ENCODE peak calls at places on chromosome 22, in eight cellular contexts. Q is GM20000; H is GM19239; I is amniotic stem cell; L is amygdala; T is sigmoid colon; R is activated CD8-positive, alpha-beta T cell treated with anti-CD3 and anti-CD28 coated beads for 36 hours; V is epithelial cell of esophagus. M is an unnamed sample.

GRCh38 chr22:37563153-37564081 is 3.1 kb downstream of the CDC42EP1 start:
- DNase-seq in Q (no peak), H (no peak), I (peak), L (peak), T (peak), R (no peak), V (peak), M (no peak)

GRCh38 chr22:50314455-50315288 is 7.2 kb upstream of the PLXNB2 start:
- DNase-seq in Q (peak), H (peak), I (no peak), L (peak), T (no peak), R (peak), V (no peak), M (peak)

GRCh38 chr22:27851974-27852713 is 50.6 kb upstream of the MN1 start:
- DNase-seq in Q (no peak), H (no peak), I (no peak), L (no peak), T (peak), R (no peak), V (peak), M (no peak)

GRCh38 chr22:49617866-49618688 is 209.6 kb downstream of the BRD1 start:
- DNase-seq in Q (no peak), H (no peak), I (no peak), L (no peak), T (peak), R (no peak), V (no peak), M (no peak)

GRCh38 chr22:23553438-23553837 is 26.7 kb downstream of the IGLL1 start:
- DNase-seq in Q (no peak), H (no peak), I (no peak), L (no peak), T (no peak), R (no peak), V (no peak), M (no peak)

GRCh38 chr22:29716814-29717213 is 3.0 kb upstream of the CABP7 start:
- DNase-seq in Q (peak), H (no peak), I (no peak), L (peak), T (no peak), R (peak), V (peak), M (peak)

GRCh38 chr22:49240016-49240380 is 587.7 kb downstream of the BRD1 start:
- DNase-seq in Q (no peak), H (no peak), I (no peak), L (no peak), T (no peak), R (no peak), V (no peak), M (no peak)

GRCh38 chr22:49181942-49182341 is 645.7 kb downstream of the BRD1 start:
- DNase-seq in Q (no peak), H (no peak), I (no peak), L (no peak), T (no peak), R (no peak), V (no peak), M (no peak)

GRCh38 chr22:40189979-40190378 is 12.3 kb downstream of the TNRC6B start:
- DNase-seq in Q (no peak), H (no peak), I (no peak), L (no peak), T (no peak), R (no peak), V (no peak), M (no peak)

GRCh38 chr22:27372969-27373670 is 428.4 kb downstream of the MN1 start:
- DNase-seq in Q (no peak), H (no peak), I (no peak), L (no peak), T (no peak), R (no peak), V (peak), M (peak)

GRCh38 chr22:43050995-43051394 is 36.0 kb upstream of the PACSIN2 start:
- DNase-seq in Q (no peak), H (no peak), I (no peak), L (no peak), T (no peak), R (no peak), V (no peak), M (no peak)

GRCh38 chr22:27719033-27719341 is 82.6 kb downstream of the MN1 start:
- DNase-seq in Q (no peak), H (no peak), I (no peak), L (no peak), T (no peak), R (no peak), V (peak), M (no peak)

GRCh38 chr22:48779211-48779643 is 1048.4 kb downstream of the BRD1 start:
- DNase-seq in Q (no peak), H (no peak), I (no peak), L (no peak), T (peak), R (no peak), V (no peak), M (no peak)

GRCh38 chr22:35882226-35883027 is 146.2 kb downstream of the RBFOX2 start:
- DNase-seq in Q (no peak), H (no peak), I (no peak), L (no peak), T (no peak), R (no peak), V (no peak), M (peak)

GRCh38 chr22:32339190-32340012 is 18.3 kb upstream of the RFPL3 start:
- DNase-seq in Q (no peak), H (no peak), I (no peak), L (no peak), T (no peak), R (no peak), V (no peak), M (no peak)

GRCh38 chr22:48754611-48755331 is 1072.9 kb downstream of the BRD1 start:
- DNase-seq in Q (no peak), H (no peak), I (no peak), L (no peak), T (peak), R (no peak), V (no peak), M (no peak)

GRCh38 chr22:39174498-39175120 is 22.1 kb upstream of the CBX7 start:
- DNase-seq in Q (peak), H (no peak), I (peak), L (no peak), T (peak), R (peak), V (peak), M (no peak)

GRCh38 chr22:20034143-20034542 is 13.2 kb downstream of the TANGO2 start:
- DNase-seq in Q (no peak), H (no peak), I (no peak), L (no peak), T (no peak), R (no peak), V (no peak), M (no peak)

GRCh38 chr22:42644422-42645340 is 4.3 kb upstream of the ATP5MGL start:
- DNase-seq in Q (no peak), H (no peak), I (no peak), L (peak), T (peak), R (no peak), V (no peak), M (no peak)

GRCh38 chr22:19789406-19789805 is 28.8 kb downstream of the TBX1 start:
- DNase-seq in Q (no peak), H (no peak), I (no peak), L (no peak), T (peak), R (no peak), V (no peak), M (no peak)

GRCh38 chr22:27212617-27213177 is 555.3 kb downstream of the MIAT start:
- DNase-seq in Q (no peak), H (no peak), I (peak), L (no peak), T (peak), R (peak), V (peak), M (no peak)

GRCh38 chr22:46473896-46474557 is 63.4 kb downstream of the CELSR1 start:
- DNase-seq in Q (no peak), H (no peak), I (no peak), L (no peak), T (no peak), R (no peak), V (no peak), M (no peak)

GRCh38 chr22:50739279-50739691 is 1.3 kb downstream of the ACR start:
- DNase-seq in Q (no peak), H (no peak), I (no peak), L (no peak), T (no peak), R (no peak), V (no peak), M (no peak)

GRCh38 chr22:22368516-22368915 is 123.9 kb downstream of the VPREB1 start:
- DNase-seq in Q (no peak), H (no peak), I (no peak), L (peak), T (no peak), R (no peak), V (no peak), M (no peak)

GRCh38 chr22:49570032-49570848 is 257.4 kb downstream of the BRD1 start:
- DNase-seq in Q (no peak), H (no peak), I (no peak), L (no peak), T (peak), R (no peak), V (no peak), M (no peak)

GRCh38 chr22:19174106-19175025 is 4.2 kb downstream of the SLC25A1 start:
- DNase-seq in Q (no peak), H (no peak), I (peak), L (peak), T (peak), R (no peak), V (peak), M (no peak)